ENCODE peak calls at places on chromosomes 3 and 15, in nine cellular contexts. H, R, I, M, A, S, Q, U and B are unnamed samples.
A peak's percentile ranks its signal among the peaks of the same experiment; 100 is the strongest.

GRCh38 chr3:160409812-160410610 is 10.6 kb downstream of the SMC4 start:
- DNase-seq in H (no peak), R (no peak), I (no peak), M (no peak), A (no peak), S (no peak), Q (no peak), U (peak; percentile 64), B (peak; percentile 56)

GRCh38 chr15:41494190-41494921 is 682 bp downstream of the ITPKA start:
- DNase-seq in H (peak; percentile 43), R (no peak), I (no peak), M (peak; percentile 77), A (no peak), S (peak; percentile 42), Q (no peak), U (no peak), B (no peak)

GRCh38 chr3:125121246-125122010 is 65.6 kb upstream of the HEG1 start:
- DNase-seq in H (no peak), R (no peak), I (no peak), M (no peak), A (no peak), S (no peak), Q (no peak), U (no peak), B (no peak)

GRCh38 chr15:60788514-60789091 is 309.7 kb upstream of the ICE2 start:
- DNase-seq in H (no peak), R (no peak), I (no peak), M (no peak), A (no peak), S (no peak), Q (no peak), U (no peak), B (no peak)

GRCh38 chr3:126315083-126315658 is 42.0 kb downstream of the KLF15 start:
- DNase-seq in H (no peak), R (no peak), I (peak; percentile 54), M (no peak), A (no peak), S (no peak), Q (no peak), U (no peak), B (no peak)

GRCh38 chr15:96428742-96429141 is 98.2 kb downstream of the NR2F2 start:
- DNase-seq in H (no peak), R (no peak), I (no peak), M (no peak), A (peak; percentile 20), S (peak; percentile 91), Q (no peak), U (peak; percentile 92), B (peak; percentile 96)

GRCh38 chr3:48930590-48930989 is 11.9 kb downstream of the ARIH2 start:
- DNase-seq in H (no peak), R (no peak), I (no peak), M (no peak), A (no peak), S (peak; percentile 47), Q (no peak), U (no peak), B (no peak)

GRCh38 chr3:130800829-130801228 is 54.2 kb upstream of the PIK3R4 start:
- DNase-seq in H (no peak), R (no peak), I (no peak), M (peak; percentile 8), A (no peak), S (no peak), Q (no peak), U (no peak), B (no peak)

GRCh38 chr3:81195483-81195882 is 566.0 kb downstream of the GBE1 start:
- DNase-seq in H (no peak), R (no peak), I (no peak), M (no peak), A (no peak), S (no peak), Q (no peak), U (no peak), B (no peak)

GRCh38 chr3:27568393-27568792 is 84.2 kb upstream of the SLC4A7 start:
- DNase-seq in H (peak; percentile 34), R (peak; percentile 95), I (peak; percentile 46), M (no peak), A (peak; percentile 49), S (peak; percentile 93), Q (peak; percentile 54), U (peak; percentile 85), B (peak; percentile 80)

GRCh38 chr3:43797794-43798193 is 107.1 kb downstream of the ABHD5 start:
- DNase-seq in H (no peak), R (no peak), I (no peak), M (no peak), A (no peak), S (no peak), Q (no peak), U (no peak), B (no peak)
- H3K4me3 ChIP-seq in H (no peak overlapping the region), R (no peak overlapping the region), I (no peak overlapping the region), M (no peak overlapping the region), A (no peak overlapping the region), S (no peak overlapping the region), Q (no peak overlapping the region), U (no peak overlapping the region), B (no peak overlapping the region)

GRCh38 chr3:4978966-4979400 is 254 bp upstream of the BHLHE40 start:
- DNase-seq in H (peak; percentile 94), R (peak; percentile 99), I (peak; percentile 95), M (peak; percentile 55), A (peak; percentile 98), S (peak; percentile 98), Q (peak; percentile 91), U (peak; percentile 100), B (peak; percentile 99)
- H3K4me3 ChIP-seq in H (peak overlapping the region; percentile 66), R (peak overlapping the region; percentile 88), I (peak overlapping the region; percentile 87), M (peak overlapping the region; percentile 61), A (peak overlapping the region; percentile 86), S (no peak overlapping the region), Q (peak overlapping the region; percentile 70), U (peak overlapping the region; percentile 37), B (peak overlapping the region; percentile 99)

GRCh38 chr3:52535411-52536111 is 844 bp upstream of the UQCC5 start:
- DNase-seq in H (no peak), R (no peak), I (no peak), M (no peak), A (no peak), S (no peak), Q (no peak), U (no peak), B (no peak)
- H3K4me3 ChIP-seq in H (peak overlapping the region; percentile 31), R (peak overlapping the region; percentile 68), I (peak overlapping the region; percentile 24), M (no peak overlapping the region), A (no peak overlapping the region), S (peak overlapping the region; percentile 73), Q (no peak overlapping the region), U (no peak overlapping the region), B (no peak overlapping the region)

GRCh38 chr15:52101542-52102340 is 10.8 kb downstream of the BCL2L10 start:
- DNase-seq in H (no peak), R (no peak), I (no peak), M (no peak), A (no peak), S (peak; percentile 28), Q (no peak), U (no peak), B (no peak)
- H3K4me3 ChIP-seq in H (no peak overlapping the region), R (no peak overlapping the region), I (no peak overlapping the region), M (no peak overlapping the region), A (no peak overlapping the region), S (no peak overlapping the region), Q (no peak overlapping the region), U (no peak overlapping the region), B (no peak overlapping the region)

GRCh38 chr3:23656199-23656598 is 149.6 kb upstream of the UBE2E1 start:
- DNase-seq in H (no peak), R (no peak), I (no peak), M (no peak), A (no peak), S (no peak), Q (no peak), U (no peak), B (no peak)

GRCh38 chr3:23654571-23654970 is 151.2 kb upstream of the UBE2E1 start:
- DNase-seq in H (no peak), R (no peak), I (no peak), M (no peak), A (no peak), S (no peak), Q (no peak), U (no peak), B (no peak)

GRCh38 chr3:23656821-23657220 is 148.9 kb upstream of the UBE2E1 start:
- DNase-seq in H (no peak), R (no peak), I (no peak), M (no peak), A (no peak), S (no peak), Q (no peak), U (no peak), B (no peak)

GRCh38 chr3:23655749-23656148 is 150.0 kb upstream of the UBE2E1 start:
- DNase-seq in H (no peak), R (no peak), I (no peak), M (no peak), A (no peak), S (no peak), Q (no peak), U (no peak), B (no peak)

DNA sequence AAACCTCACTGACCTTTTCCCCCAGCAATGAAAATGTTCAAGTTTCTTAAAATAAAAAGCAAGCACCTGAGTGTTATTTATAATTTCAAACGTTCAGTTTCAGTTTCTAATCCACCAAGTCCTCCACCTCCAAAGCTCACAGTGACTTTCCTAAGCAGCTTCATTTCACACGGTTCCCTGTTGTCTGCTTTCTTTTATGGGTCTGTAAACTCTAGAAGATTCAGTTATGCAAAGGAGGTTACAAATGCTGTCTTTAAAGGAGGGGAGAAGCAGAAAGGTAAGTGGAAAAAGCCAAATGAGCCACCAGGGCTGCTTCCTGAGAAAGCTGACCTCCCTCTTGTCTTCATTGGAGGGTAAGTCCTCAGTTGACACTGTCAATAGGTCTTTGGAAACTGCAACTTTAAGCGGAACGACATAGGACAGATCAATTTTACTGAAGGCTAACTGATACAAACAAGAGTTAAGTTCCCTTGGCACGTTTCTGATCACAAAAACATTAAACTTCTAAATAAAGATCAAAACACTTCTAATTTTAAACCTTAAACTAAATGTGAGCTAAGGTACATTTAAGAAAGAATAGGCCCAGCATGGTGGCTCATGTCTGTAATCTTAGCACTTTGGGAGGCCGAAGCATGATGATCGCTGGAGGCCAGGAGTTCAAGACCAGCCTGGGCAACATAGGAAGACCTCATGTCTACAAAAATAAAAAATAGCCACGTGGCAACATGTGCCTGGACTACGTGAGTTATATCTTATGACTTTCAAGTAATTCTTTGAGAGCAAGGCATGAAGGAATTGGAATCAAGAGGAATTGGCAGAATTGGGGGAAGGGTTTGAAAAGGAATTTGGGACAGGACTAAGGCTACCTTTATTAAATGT is 151.9 kb upstream of the UBE2E1 start:
- DNase-seq in H (no peak), R (no peak), I (no peak), M (no peak), A (no peak), S (no peak), Q (no peak), U (no peak), B (no peak)
- H3K4me3 ChIP-seq in H (no peak overlapping the region), R (no peak overlapping the region), I (no peak overlapping the region), M (no peak overlapping the region), A (no peak overlapping the region), S (no peak overlapping the region), Q (no peak overlapping the region), U (no peak overlapping the region), B (no peak overlapping the region)

DNA sequence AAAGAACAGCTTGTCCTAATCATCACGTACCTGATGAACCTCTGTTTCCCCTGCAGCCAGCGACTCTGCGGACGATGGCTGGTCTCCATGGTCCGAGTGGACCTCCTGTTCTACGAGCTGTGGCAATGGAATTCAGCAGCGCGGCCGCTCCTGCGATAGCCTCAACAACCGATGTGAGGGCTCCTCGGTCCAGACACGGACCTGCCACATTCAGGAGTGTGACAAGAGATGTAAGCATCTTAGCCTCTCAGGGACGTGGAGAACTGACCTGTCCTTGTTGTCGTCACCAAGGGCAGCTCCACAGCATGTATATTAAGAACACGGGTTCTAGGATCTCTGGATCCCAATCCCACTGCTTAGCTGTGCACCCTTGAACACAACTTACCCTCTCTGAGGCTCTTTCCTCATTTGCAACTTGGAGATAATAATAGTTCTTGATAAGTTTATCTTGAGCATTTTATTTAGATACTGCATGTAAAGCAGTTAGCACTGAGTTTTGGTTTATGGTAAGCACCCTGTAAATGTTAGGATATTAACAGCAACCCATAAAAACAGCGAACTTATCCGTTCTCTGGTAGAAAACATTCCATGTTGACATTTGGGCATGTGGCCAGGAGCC is 6.5 kb downstream of the THBS1 start:
- DNase-seq in H (no peak), R (no peak), I (no peak), M (no peak), A (no peak), S (peak; percentile 47), Q (no peak), U (no peak), B (peak; percentile 34)
- H3K4me3 ChIP-seq in H (no peak overlapping the region), R (peak overlapping the region; percentile 74), I (no peak overlapping the region), M (no peak overlapping the region), A (no peak overlapping the region), S (no peak overlapping the region), Q (no peak overlapping the region), U (no peak overlapping the region), B (no peak overlapping the region)